ENCODE peak calls at places on chromosomes 4 and X, in seven cellular contexts. One of them, this sample, is unnamed.

GRCh38 chrX:150164971-150165605 is 198.0 kb upstream of the MAMLD1 start:
- DNase-seq in Ammon's horn: no peak
- DNase-seq in stomach: no peak
- DNase-seq in NCI-H2081: no peak
- DNase-seq in stimulated activated CD4-positive, alpha-beta T cell treated with anti-CD3 and anti-CD28 coated beads, Interleukin-4, amount 100 ng/mL, for 4 hours: no peak
- DNase-seq in A549: no peak
- DNase-seq in ureter: no peak
- DNase-seq in this sample: no peak

GRCh38 chrX:13535371-13535770 is 34.0 kb upstream of the EGFL6 start:
- DNase-seq in stimulated activated CD4-positive, alpha-beta T cell treated with anti-CD3 and anti-CD28 coated beads, Interleukin-4, amount 100 ng/mL, for 4 hours: no peak
- DNase-seq in ureter: no peak
- DNase-seq in NCI-H2081: no peak
- DNase-seq in A549: no peak
- DNase-seq in stomach: no peak
- DNase-seq in Ammon's horn: no peak
- DNase-seq in this sample: no peak

GRCh38 chrX:10415704-10416001 is 204.7 kb downstream of the MID1 start:
- DNase-seq in ureter: no peak
- DNase-seq in NCI-H2081: no peak
- DNase-seq in stimulated activated CD4-positive, alpha-beta T cell treated with anti-CD3 and anti-CD28 coated beads, Interleukin-4, amount 100 ng/mL, for 4 hours: no peak
- DNase-seq in A549: no peak
- DNase-seq in stomach: no peak
- DNase-seq in Ammon's horn: no peak
- DNase-seq in this sample: no peak

GRCh38 chrX:140510895-140511295 is 6.0 kb upstream of the SOX3 start:
- DNase-seq in A549: no peak
- DNase-seq in stimulated activated CD4-positive, alpha-beta T cell treated with anti-CD3 and anti-CD28 coated beads, Interleukin-4, amount 100 ng/mL, for 4 hours: no peak
- DNase-seq in NCI-H2081: no peak
- DNase-seq in ureter: no peak
- DNase-seq in Ammon's horn: no peak
- DNase-seq in stomach: no peak
- DNase-seq in this sample: no peak

GRCh38 chr4:106062452-106062875 is 167.2 kb downstream of the NPNT start:
- DNase-seq in NCI-H2081: no peak
- DNase-seq in Ammon's horn: no peak
- DNase-seq in stimulated activated CD4-positive, alpha-beta T cell treated with anti-CD3 and anti-CD28 coated beads, Interleukin-4, amount 100 ng/mL, for 4 hours: no peak
- DNase-seq in ureter: no peak
- DNase-seq in stomach: no peak
- DNase-seq in A549: peak
- DNase-seq in this sample: no peak

GRCh38 chr4:24855741-24856140 is 57.1 kb downstream of the CCDC149 start:
- DNase-seq in NCI-H2081: no peak
- DNase-seq in Ammon's horn: no peak
- DNase-seq in ureter: no peak
- DNase-seq in stimulated activated CD4-positive, alpha-beta T cell treated with anti-CD3 and anti-CD28 coated beads, Interleukin-4, amount 100 ng/mL, for 4 hours: no peak
- DNase-seq in A549: no peak
- DNase-seq in stomach: no peak
- DNase-seq in this sample: no peak

GRCh38 chr4:187006189-187006618 is 282.5 kb upstream of the FAT1 start:
- DNase-seq in ureter: no peak
- DNase-seq in A549: no peak
- DNase-seq in stomach: no peak
- DNase-seq in NCI-H2081: no peak
- DNase-seq in Ammon's horn: no peak
- DNase-seq in stimulated activated CD4-positive, alpha-beta T cell treated with anti-CD3 and anti-CD28 coated beads, Interleukin-4, amount 100 ng/mL, for 4 hours: no peak
- DNase-seq in this sample: peak

GRCh38 chr4:31045724-31046318 is 325.7 kb downstream of the PCDH7 start:
- DNase-seq in stimulated activated CD4-positive, alpha-beta T cell treated with anti-CD3 and anti-CD28 coated beads, Interleukin-4, amount 100 ng/mL, for 4 hours: no peak
- DNase-seq in NCI-H2081: peak
- DNase-seq in Ammon's horn: no peak
- DNase-seq in A549: peak
- DNase-seq in stomach: peak
- DNase-seq in ureter: no peak
- DNase-seq in this sample: peak

GRCh38 chr4:38231626-38232025 is 271.4 kb downstream of the PTTG2 start:
- DNase-seq in Ammon's horn: no peak
- DNase-seq in stimulated activated CD4-positive, alpha-beta T cell treated with anti-CD3 and anti-CD28 coated beads, Interleukin-4, amount 100 ng/mL, for 4 hours: no peak
- DNase-seq in NCI-H2081: no peak
- DNase-seq in ureter: no peak
- DNase-seq in A549: no peak
- DNase-seq in stomach: peak
- DNase-seq in this sample: peak

GRCh38 chrX:133302775-133303445 is 84.8 kb upstream of the TFDP3 start:
- DNase-seq in NCI-H2081: no peak
- DNase-seq in stomach: no peak
- DNase-seq in A549: no peak
- DNase-seq in Ammon's horn: no peak
- DNase-seq in stimulated activated CD4-positive, alpha-beta T cell treated with anti-CD3 and anti-CD28 coated beads, Interleukin-4, amount 100 ng/mL, for 4 hours: no peak
- DNase-seq in ureter: no peak
- DNase-seq in this sample: no peak

GRCh38 chr4:107937040-107937439 is 5.7 kb downstream of the CYP2U1 start:
- DNase-seq in stomach: no peak
- DNase-seq in A549: no peak
- DNase-seq in NCI-H2081: no peak
- DNase-seq in Ammon's horn: no peak
- DNase-seq in stimulated activated CD4-positive, alpha-beta T cell treated with anti-CD3 and anti-CD28 coated beads, Interleukin-4, amount 100 ng/mL, for 4 hours: no peak
- DNase-seq in ureter: no peak
- DNase-seq in this sample: no peak

GRCh38 chr4:7186081-7186480 is 6.3 kb upstream of the SORCS2 start:
- DNase-seq in stimulated activated CD4-positive, alpha-beta T cell treated with anti-CD3 and anti-CD28 coated beads, Interleukin-4, amount 100 ng/mL, for 4 hours: no peak
- DNase-seq in stomach: no peak
- DNase-seq in A549: no peak
- DNase-seq in Ammon's horn: no peak
- DNase-seq in NCI-H2081: no peak
- DNase-seq in ureter: peak
- DNase-seq in this sample: peak

GRCh38 chr4:178165909-178166308 is 723.7 kb upstream of the AGA start:
- DNase-seq in stimulated activated CD4-positive, alpha-beta T cell treated with anti-CD3 and anti-CD28 coated beads, Interleukin-4, amount 100 ng/mL, for 4 hours: no peak
- DNase-seq in stomach: no peak
- DNase-seq in Ammon's horn: no peak
- DNase-seq in A549: no peak
- DNase-seq in NCI-H2081: no peak
- DNase-seq in ureter: no peak
- DNase-seq in this sample: no peak

GRCh38 chrX:18956322-18957032 is 27.4 kb downstream of the PHKA2 start:
- DNase-seq in NCI-H2081: no peak
- DNase-seq in ureter: no peak
- DNase-seq in Ammon's horn: no peak
- DNase-seq in stimulated activated CD4-positive, alpha-beta T cell treated with anti-CD3 and anti-CD28 coated beads, Interleukin-4, amount 100 ng/mL, for 4 hours: no peak
- DNase-seq in A549: no peak
- DNase-seq in stomach: no peak
- DNase-seq in this sample: no peak

GRCh38 chr4:24775750-24776149 is 19.6 kb upstream of the SOD3 start:
- DNase-seq in NCI-H2081: no peak
- DNase-seq in stimulated activated CD4-positive, alpha-beta T cell treated with anti-CD3 and anti-CD28 coated beads, Interleukin-4, amount 100 ng/mL, for 4 hours: no peak
- DNase-seq in Ammon's horn: no peak
- DNase-seq in A549: no peak
- DNase-seq in stomach: no peak
- DNase-seq in ureter: no peak
- DNase-seq in this sample: no peak

GRCh38 chrX:37817176-37817575 is 30.2 kb downstream of the DYNLT3 start:
- DNase-seq in A549: no peak
- DNase-seq in ureter: no peak
- DNase-seq in Ammon's horn: no peak
- DNase-seq in stimulated activated CD4-positive, alpha-beta T cell treated with anti-CD3 and anti-CD28 coated beads, Interleukin-4, amount 100 ng/mL, for 4 hours: no peak
- DNase-seq in stomach: no peak
- DNase-seq in NCI-H2081: no peak
- DNase-seq in this sample: no peak

GRCh38 chrX:115895678-115896329 is 274.7 kb upstream of the AGTR2 start:
- DNase-seq in stimulated activated CD4-positive, alpha-beta T cell treated with anti-CD3 and anti-CD28 coated beads, Interleukin-4, amount 100 ng/mL, for 4 hours: no peak
- DNase-seq in Ammon's horn: no peak
- DNase-seq in NCI-H2081: no peak
- DNase-seq in ureter: no peak
- DNase-seq in stomach: no peak
- DNase-seq in A549: no peak
- DNase-seq in this sample: no peak

GRCh38 chr4:57426779-57427395 is 316.7 kb upstream of the IGFBP7 start:
- DNase-seq in Ammon's horn: peak
- DNase-seq in A549: peak
- DNase-seq in stomach: peak
- DNase-seq in NCI-H2081: peak
- DNase-seq in stimulated activated CD4-positive, alpha-beta T cell treated with anti-CD3 and anti-CD28 coated beads, Interleukin-4, amount 100 ng/mL, for 4 hours: no peak
- DNase-seq in ureter: peak
- DNase-seq in this sample: peak

GRCh38 chr4:4640692-4641091 is 98.8 kb upstream of the STX18 start:
- DNase-seq in ureter: no peak
- DNase-seq in A549: no peak
- DNase-seq in NCI-H2081: no peak
- DNase-seq in Ammon's horn: no peak
- DNase-seq in stomach: no peak
- DNase-seq in stimulated activated CD4-positive, alpha-beta T cell treated with anti-CD3 and anti-CD28 coated beads, Interleukin-4, amount 100 ng/mL, for 4 hours: no peak
- DNase-seq in this sample: no peak

GRCh38 chr4:78603384-78603783 is 51.8 kb downstream of the ANXA3 start:
- DNase-seq in stimulated activated CD4-positive, alpha-beta T cell treated with anti-CD3 and anti-CD28 coated beads, Interleukin-4, amount 100 ng/mL, for 4 hours: no peak
- DNase-seq in stomach: no peak
- DNase-seq in NCI-H2081: no peak
- DNase-seq in Ammon's horn: no peak
- DNase-seq in ureter: no peak
- DNase-seq in A549: no peak
- DNase-seq in this sample: no peak

GRCh38 chrX:46381630-46382029 is 163.6 kb downstream of the ZNF674 start:
- DNase-seq in stimulated activated CD4-positive, alpha-beta T cell treated with anti-CD3 and anti-CD28 coated beads, Interleukin-4, amount 100 ng/mL, for 4 hours: peak
- DNase-seq in stomach: no peak
- DNase-seq in ureter: no peak
- DNase-seq in A549: peak
- DNase-seq in NCI-H2081: no peak
- DNase-seq in Ammon's horn: no peak
- DNase-seq in this sample: peak

GRCh38 chrX:51641421-51642021 is 22.8 kb upstream of the CENPVL3 start:
- DNase-seq in NCI-H2081: peak
- DNase-seq in Ammon's horn: peak
- DNase-seq in ureter: no peak
- DNase-seq in A549: peak
- DNase-seq in stimulated activated CD4-positive, alpha-beta T cell treated with anti-CD3 and anti-CD28 coated beads, Interleukin-4, amount 100 ng/mL, for 4 hours: no peak
- DNase-seq in stomach: no peak
- DNase-seq in this sample: peak

GRCh38 chr4:28287837-28288236 is 1427.2 kb downstream of the STIM2 start:
- DNase-seq in A549: peak
- DNase-seq in stimulated activated CD4-positive, alpha-beta T cell treated with anti-CD3 and anti-CD28 coated beads, Interleukin-4, amount 100 ng/mL, for 4 hours: no peak
- DNase-seq in Ammon's horn: no peak
- DNase-seq in stomach: no peak
- DNase-seq in ureter: no peak
- DNase-seq in NCI-H2081: no peak
- DNase-seq in this sample: peak

GRCh38 chrX:21658152-21658737 is at the start of gene KLHL34:
- DNase-seq in ureter: no peak
- DNase-seq in stimulated activated CD4-positive, alpha-beta T cell treated with anti-CD3 and anti-CD28 coated beads, Interleukin-4, amount 100 ng/mL, for 4 hours: no peak
- DNase-seq in NCI-H2081: no peak
- DNase-seq in Ammon's horn: no peak
- DNase-seq in A549: no peak
- DNase-seq in stomach: no peak
- DNase-seq in this sample: no peak

GRCh38 chrX:123959281-123960063 is 2.0 kb upstream of the STAG2 start:
- DNase-seq in stimulated activated CD4-positive, alpha-beta T cell treated with anti-CD3 and anti-CD28 coated beads, Interleukin-4, amount 100 ng/mL, for 4 hours: no peak
- DNase-seq in Ammon's horn: peak
- DNase-seq in stomach: peak
- DNase-seq in ureter: peak
- DNase-seq in NCI-H2081: peak
- DNase-seq in A549: peak
- DNase-seq in this sample: peak

GRCh38 chrX:97672138-97672537 is 788.4 kb downstream of the RPA4 start:
- DNase-seq in NCI-H2081: peak
- DNase-seq in stimulated activated CD4-positive, alpha-beta T cell treated with anti-CD3 and anti-CD28 coated beads, Interleukin-4, amount 100 ng/mL, for 4 hours: no peak
- DNase-seq in stomach: no peak
- DNase-seq in A549: no peak
- DNase-seq in ureter: no peak
- DNase-seq in Ammon's horn: no peak
- DNase-seq in this sample: no peak

GRCh38 chr4:124941267-124941666 is 228.7 kb upstream of the ANKRD50 start:
- DNase-seq in Ammon's horn: no peak
- DNase-seq in stomach: no peak
- DNase-seq in ureter: no peak
- DNase-seq in NCI-H2081: no peak
- DNase-seq in stimulated activated CD4-positive, alpha-beta T cell treated with anti-CD3 and anti-CD28 coated beads, Interleukin-4, amount 100 ng/mL, for 4 hours: no peak
- DNase-seq in A549: no peak
- DNase-seq in this sample: no peak

GRCh38 chrX:154040307-154040756 is 20.6 kb upstream of the IRAK1 start:
- DNase-seq in Ammon's horn: no peak
- DNase-seq in stomach: no peak
- DNase-seq in A549: no peak
- DNase-seq in ureter: no peak
- DNase-seq in stimulated activated CD4-positive, alpha-beta T cell treated with anti-CD3 and anti-CD28 coated beads, Interleukin-4, amount 100 ng/mL, for 4 hours: no peak
- DNase-seq in NCI-H2081: no peak
- DNase-seq in this sample: peak

GRCh38 chrX:39688576-39689373 is 409.0 kb downstream of the BCOR start:
- DNase-seq in NCI-H2081: peak
- DNase-seq in Ammon's horn: peak
- DNase-seq in stimulated activated CD4-positive, alpha-beta T cell treated with anti-CD3 and anti-CD28 coated beads, Interleukin-4, amount 100 ng/mL, for 4 hours: peak
- DNase-seq in ureter: no peak
- DNase-seq in A549: peak
- DNase-seq in stomach: peak
- DNase-seq in this sample: peak

GRCh38 chr4:151624606-151625565 is 135.9 kb downstream of the GATB start:
- DNase-seq in Ammon's horn: peak
- DNase-seq in ureter: no peak
- DNase-seq in A549: no peak
- DNase-seq in stomach: no peak
- DNase-seq in NCI-H2081: no peak
- DNase-seq in stimulated activated CD4-positive, alpha-beta T cell treated with anti-CD3 and anti-CD28 coated beads, Interleukin-4, amount 100 ng/mL, for 4 hours: no peak
- DNase-seq in this sample: no peak

GRCh38 chr4:87232241-87232640 is 11.8 kb upstream of the KLHL8 start:
- DNase-seq in stomach: no peak
- DNase-seq in ureter: no peak
- DNase-seq in NCI-H2081: no peak
- DNase-seq in Ammon's horn: no peak
- DNase-seq in stimulated activated CD4-positive, alpha-beta T cell treated with anti-CD3 and anti-CD28 coated beads, Interleukin-4, amount 100 ng/mL, for 4 hours: no peak
- DNase-seq in A549: no peak
- DNase-seq in this sample: no peak

GRCh38 chr4:25095756-25096552 is 64.3 kb downstream of the SEPSECS start:
- DNase-seq in stomach: no peak
- DNase-seq in A549: no peak
- DNase-seq in NCI-H2081: no peak
- DNase-seq in ureter: no peak
- DNase-seq in stimulated activated CD4-positive, alpha-beta T cell treated with anti-CD3 and anti-CD28 coated beads, Interleukin-4, amount 100 ng/mL, for 4 hours: no peak
- DNase-seq in Ammon's horn: no peak
- DNase-seq in this sample: no peak

GRCh38 chr4:125244848-125245450 is 69.8 kb upstream of the FAT4 start:
- DNase-seq in stomach: no peak
- DNase-seq in A549: no peak
- DNase-seq in ureter: no peak
- DNase-seq in Ammon's horn: no peak
- DNase-seq in stimulated activated CD4-positive, alpha-beta T cell treated with anti-CD3 and anti-CD28 coated beads, Interleukin-4, amount 100 ng/mL, for 4 hours: no peak
- DNase-seq in NCI-H2081: no peak
- DNase-seq in this sample: peak

GRCh38 chr4:1578301-1578781 is 105.8 kb downstream of the FAM53A start:
- DNase-seq in Ammon's horn: no peak
- DNase-seq in ureter: no peak
- DNase-seq in A549: no peak
- DNase-seq in stomach: no peak
- DNase-seq in stimulated activated CD4-positive, alpha-beta T cell treated with anti-CD3 and anti-CD28 coated beads, Interleukin-4, amount 100 ng/mL, for 4 hours: no peak
- DNase-seq in NCI-H2081: no peak
- DNase-seq in this sample: no peak

GRCh38 chrX:29431895-29432294 is 783.5 kb upstream of the MAGEB2 start:
- DNase-seq in NCI-H2081: no peak
- DNase-seq in stimulated activated CD4-positive, alpha-beta T cell treated with anti-CD3 and anti-CD28 coated beads, Interleukin-4, amount 100 ng/mL, for 4 hours: no peak
- DNase-seq in ureter: no peak
- DNase-seq in Ammon's horn: no peak
- DNase-seq in stomach: no peak
- DNase-seq in A549: no peak
- DNase-seq in this sample: no peak

GRCh38 chr4:187362937-187363336 is 632.6 kb upstream of the ZFP42 start:
- DNase-seq in Ammon's horn: no peak
- DNase-seq in stomach: no peak
- DNase-seq in stimulated activated CD4-positive, alpha-beta T cell treated with anti-CD3 and anti-CD28 coated beads, Interleukin-4, amount 100 ng/mL, for 4 hours: no peak
- DNase-seq in NCI-H2081: no peak
- DNase-seq in A549: no peak
- DNase-seq in ureter: no peak
- DNase-seq in this sample: no peak

This sample was measured in hepatocyte.